ENCODE peak calls at places on chromosomes 7 and 10, in four cellular contexts. Z is T-helper 17 cell; K is naive thymus-derived CD8-positive, alpha-beta T cell; V is Right ventricle myocardium inferior. I is an unnamed sample.

GRCh38 chr10:13681963-13682362 is 95.2 kb downstream of the PRPF18 start:
- ATAC-seq in V (no peak), Z (no peak), K (no peak), I (no peak)

GRCh38 chr7:155993420-155994252 is 181.4 kb upstream of the SHH start:
- ATAC-seq in V (no peak), K (no peak), Z (no peak), I (peak; percentile 62)

GRCh38 chr10:61837748-61838055 is 63.8 kb upstream of the ARID5B start:
- ATAC-seq in K (no peak), Z (no peak), V (no peak), I (no peak)

GRCh38 chr10:46019541-46020343 is 10.7 kb downstream of the NCOA4 start:
- ATAC-seq in Z (no peak), V (peak; percentile 58), K (peak; percentile 56), I (peak; percentile 7)

GRCh38 chr10:1544209-1544673 is 193.1 kb downstream of the ADARB2 start:
- ATAC-seq in Z (no peak), K (no peak), V (no peak), I (no peak)

GRCh38 chr7:48094861-48095293 is 5.8 kb downstream of the UPP1 start:
- ATAC-seq in K (no peak), V (no peak), Z (no peak), I (peak; percentile 59)

GRCh38 chr7:148979827-148980226 is 48.5 kb downstream of the PDIA4 start:
- ATAC-seq in V (no peak), Z (peak; percentile 41), K (peak; percentile 71), I (no peak)

GRCh38 chr7:74216361-74216761 is 6.6 kb downstream of the LAT2 start:
- ATAC-seq in K (no peak), Z (no peak), V (no peak), I (no peak)

GRCh38 chr10:104339469-104340098 is 1.3 kb upstream of the ITPRIP start:
- ATAC-seq in K (no peak), Z (no peak), V (no peak), I (no peak)

GRCh38 chr10:100744980-100745881 is at the start of gene PAX2:
- ATAC-seq in Z (no peak), V (no peak), K (no peak), I (no peak)

GRCh38 chr10:49679480-49679893 is at the start of gene C10orf53:
- ATAC-seq in V (peak; percentile 48), K (no peak), Z (no peak), I (peak; percentile 25)

GRCh38 chr10:15224948-15225347 is 56.5 kb upstream of the NMT2 start:
- ATAC-seq in K (no peak), Z (no peak), V (no peak), I (no peak)

GRCh38 chr10:132272061-132272766 is 35.5 kb downstream of the STK32C start:
- ATAC-seq in V (peak; percentile 17), Z (no peak), K (no peak), I (no peak)

GRCh38 chr10:44259090-44259874 is 125.6 kb downstream of the CXCL12 start:
- ATAC-seq in Z (no peak), K (no peak), V (no peak), I (no peak)

GRCh38 chr7:503046-503574 is 16.5 kb downstream of the PDGFA start:
- ATAC-seq in V (no peak), K (no peak), Z (no peak), I (no peak)

GRCh38 chr7:17962652-17963051 is 22.4 kb upstream of the SNX13 start:
- ATAC-seq in K (no peak), Z (no peak), V (no peak), I (no peak)

GRCh38 chr7:7650682-7651206 is 10.2 kb downstream of the UMAD1 start:
- ATAC-seq in K (no peak), Z (no peak), V (no peak), I (no peak)

GRCh38 chr7:39950473-39951155 is 558 bp downstream of the CDK13 start:
- ATAC-seq in Z (no peak), V (no peak), K (no peak), I (peak; percentile 22)

I was measured in esophagus mucosa.